ENCODE peak calls at places on chromosomes 4 and X, in seven cellular contexts. W, H, U, I, K, X and M are unnamed samples.
A peak's percentile ranks its signal among the peaks of the same experiment; 100 is the strongest.

GRCh38 chr4:176065365-176066249 is at the start of gene WDR17:
- DNase-seq in H (peak; percentile 97), W (peak; percentile 48), X (peak; percentile 48), I (no peak), K (peak; percentile 57), U (peak; percentile 90), M (peak; percentile 96)

GRCh38 chrX:11704725-11705495 is 39.2 kb upstream of the ARHGAP6 start:
- DNase-seq in I (no peak), X (no peak), H (no peak), U (no peak), W (peak; percentile 5), K (no peak), M (peak; percentile 12)

GRCh38 chrX:30920271-30920670 is 31.2 kb upstream of the TAB3 start:
- DNase-seq in U (no peak), H (no peak), I (no peak), W (no peak), X (no peak), K (no peak), M (no peak)

GRCh38 chr4:157791236-157791635 is 381.6 kb downstream of the GASK1B start:
- DNase-seq in W (no peak), H (no peak), X (no peak), K (no peak), U (no peak), I (no peak), M (no peak)

GRCh38 chr4:14644568-14645282 is 357.6 kb upstream of the CPEB2 start:
- DNase-seq in W (no peak), I (no peak), H (no peak), K (no peak), U (no peak), X (no peak), M (no peak)

GRCh38 chr4:183118585-183118984 is 19.5 kb downstream of the WWC2 start:
- DNase-seq in K (no peak), H (no peak), X (no peak), I (no peak), U (no peak), W (peak; percentile 87), M (no peak)

GRCh38 chrX:106035064-106035463 is 3.5 kb downstream of the SERPINA7 start:
- DNase-seq in K (no peak), H (no peak), U (peak; percentile 0), W (no peak), I (peak; percentile 8), X (no peak), M (no peak)

GRCh38 chr4:186621959-186622553 is 66.7 kb upstream of the MTNR1A start:
- DNase-seq in K (no peak), I (no peak), X (no peak), W (peak; percentile 95), H (no peak), U (no peak), M (no peak)

GRCh38 chr4:184568770-184569169 is 80.5 kb downstream of the CASP3 start:
- DNase-seq in U (no peak), I (no peak), K (no peak), W (no peak), X (peak; percentile 33), H (peak; percentile 39), M (no peak)

DNA sequence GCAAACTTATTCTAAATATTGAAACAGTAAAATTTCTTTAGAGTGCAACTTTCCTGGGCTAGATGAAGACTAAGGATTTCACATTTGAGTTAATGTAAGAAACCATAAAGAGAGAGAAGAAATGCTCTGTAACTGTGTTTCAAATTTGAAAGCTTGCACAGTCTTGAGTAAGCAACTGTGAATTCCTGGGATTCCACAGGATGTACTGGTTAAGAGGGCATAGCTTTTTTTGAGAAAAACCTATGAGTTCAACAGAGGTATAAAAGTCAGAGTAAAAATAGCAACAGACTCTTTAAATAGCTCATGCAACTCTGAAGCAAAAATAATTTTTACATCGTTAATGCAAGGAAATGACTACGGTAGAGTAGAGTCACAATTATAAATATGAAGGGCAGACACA is 25.5 kb downstream of the ZNF330 start:
- DNase-seq in H (no peak), W (peak; percentile 74), I (no peak), U (no peak), K (no peak), X (no peak), M (no peak)
- TF ChIP-seq USF2 in H (no peak), W (no peak), I (no peak), U (no peak), K (no peak), X (no peak), M (no peak)

GRCh38 chr4:97987019-97987648 is 156.1 kb downstream of the STPG2 start:
- DNase-seq in H (peak; percentile 41), I (peak; percentile 4), X (no peak), K (no peak), W (no peak), U (peak; percentile 24), M (no peak)
- TF ChIP-seq CTCF in H (peak; percentile 67), I (peak; percentile 45), X (peak; percentile 32), K (no peak), W (peak; percentile 30), U (peak; percentile 53), M (no peak)

DNA sequence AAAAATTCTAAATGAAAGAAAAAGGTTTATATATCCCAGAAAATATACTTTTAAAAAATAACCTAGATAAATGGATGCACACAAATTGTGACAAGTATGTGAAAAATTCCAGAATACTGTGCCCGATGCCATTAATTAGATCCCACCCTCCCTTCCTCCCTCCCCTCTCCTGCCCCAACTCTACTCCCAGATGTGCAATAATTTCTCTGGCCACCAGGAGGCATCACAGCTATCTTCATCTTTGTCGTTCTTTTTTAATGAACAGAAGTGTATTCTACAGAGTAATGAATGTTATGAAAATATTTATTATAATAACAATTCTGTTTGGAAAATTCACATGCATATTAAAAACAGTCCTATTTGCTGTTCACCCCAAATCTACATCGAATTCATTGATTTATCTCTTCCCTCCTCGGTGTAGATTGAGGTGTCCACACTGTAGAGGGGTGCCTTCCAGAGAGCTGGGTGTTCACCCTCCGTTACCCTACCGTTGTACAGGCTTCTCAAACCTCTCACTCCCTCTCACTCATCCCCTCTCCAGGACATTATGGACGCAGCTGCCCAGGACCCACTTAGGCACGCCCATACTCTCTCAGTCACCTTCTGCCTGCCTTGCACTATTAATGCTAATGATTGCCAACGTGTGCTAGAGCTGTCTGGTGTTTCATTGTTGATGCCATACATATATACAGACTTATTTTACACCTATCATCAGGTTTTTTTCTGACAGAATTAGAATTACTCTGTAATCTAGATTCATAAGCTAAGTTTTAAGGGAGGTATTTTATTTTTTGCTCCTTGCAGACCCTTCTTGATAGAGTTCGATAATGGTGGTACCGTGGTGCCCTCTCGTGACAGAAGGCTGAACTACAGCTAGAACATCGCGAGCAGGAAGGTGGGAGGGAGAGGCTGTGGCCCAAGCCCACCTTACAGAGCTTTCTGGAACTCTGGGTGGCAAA is 14.1 kb downstream of the RAB40AL start:
- DNase-seq in W (peak; percentile 27), K (peak; percentile 47), H (peak; percentile 64), U (peak; percentile 48), X (no peak), I (peak; percentile 27), M (peak; percentile 74)
- TF ChIP-seq USF2 in W (no peak), K (no peak), H (no peak), U (no peak), X (no peak), I (no peak), M (no peak)

GRCh38 chr4:70712150-70712549 is 9.6 kb upstream of the RUFY3 start:
- DNase-seq in K (no peak), I (no peak), U (no peak), W (no peak), H (no peak), X (no peak), M (no peak)
- TF ChIP-seq CTCF in K (no peak), I (no peak), U (no peak), W (no peak), H (no peak), X (no peak), M (no peak)

GRCh38 chr4:102036619-102037376 is 246.3 kb downstream of the BANK1 start:
- DNase-seq in U (no peak), X (no peak), K (no peak), W (peak; percentile 25), H (no peak), I (no peak), M (no peak)

GRCh38 chr4:102042843-102043802 is 252.6 kb downstream of the BANK1 start:
- DNase-seq in U (no peak), K (no peak), I (no peak), W (no peak), X (no peak), H (peak; percentile 4), M (no peak)

GRCh38 chr4:102036016-102036415 is 245.5 kb downstream of the BANK1 start:
- DNase-seq in W (no peak), K (no peak), X (no peak), H (no peak), U (no peak), I (no peak), M (no peak)

GRCh38 chr4:102037566-102037965 is 247.0 kb downstream of the BANK1 start:
- DNase-seq in X (no peak), W (no peak), I (no peak), K (no peak), H (no peak), U (no peak), M (no peak)
- TF ChIP-seq USF2 in X (no peak), W (no peak), I (no peak), K (no peak), H (no peak), U (no peak), M (no peak)

GRCh38 chr4:6893449-6894085 is 16.1 kb upstream of the TBC1D14 start:
- DNase-seq in H (no peak), W (peak; percentile 86), K (no peak), X (no peak), I (peak; percentile 99), U (peak; percentile 88), M (no peak)

GRCh38 chr4:6894086-6894478 is 15.5 kb upstream of the TBC1D14 start:
- DNase-seq in W (no peak), I (no peak), K (no peak), X (no peak), H (no peak), U (no peak), M (no peak)

GRCh38 chr4:6892909-6893202 is 16.8 kb upstream of the TBC1D14 start:
- DNase-seq in W (no peak), U (no peak), X (no peak), I (no peak), H (no peak), K (no peak), M (no peak)

GRCh38 chr4:6891436-6892170 is 18.0 kb upstream of the TBC1D14 start:
- DNase-seq in X (no peak), U (peak; percentile 24), W (peak; percentile 31), I (no peak), K (no peak), H (no peak), M (no peak)

DNA sequence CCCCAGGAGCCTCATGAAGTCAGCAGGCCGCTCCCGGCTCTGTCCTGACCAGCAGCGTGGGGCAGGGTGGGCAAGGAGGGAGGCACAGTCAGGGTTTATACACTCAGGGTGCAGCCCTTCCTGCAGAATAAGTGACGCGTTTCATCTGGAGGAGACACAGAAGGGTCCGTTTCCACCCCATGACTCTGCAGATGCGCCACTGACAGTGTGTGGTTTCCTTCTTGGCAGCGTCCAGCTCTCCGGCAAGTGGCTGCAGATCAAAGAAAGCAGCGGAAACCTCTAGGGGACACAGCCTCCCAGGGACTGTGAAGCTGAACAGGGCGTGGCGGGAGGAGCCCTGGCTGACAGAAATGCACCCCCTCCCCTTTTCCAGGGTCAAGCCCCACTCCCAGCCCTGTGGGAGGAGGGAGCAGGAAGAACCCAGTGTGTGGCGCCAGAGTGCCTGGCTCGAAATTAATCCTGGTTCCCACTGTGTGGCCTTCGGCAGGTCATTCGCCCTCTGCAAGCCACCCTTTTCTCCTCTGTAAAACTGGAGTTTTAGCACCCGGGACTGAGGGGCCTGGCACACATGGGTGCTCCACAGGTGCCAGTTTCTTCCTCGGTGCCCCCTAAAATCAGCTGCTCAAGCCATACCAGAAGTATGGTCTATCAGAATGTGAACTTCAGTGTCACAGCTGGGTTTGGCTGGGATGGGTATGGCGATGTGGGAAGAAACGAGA is 17.3 kb upstream of the TBC1D14 start:
- DNase-seq in K (peak; percentile 89), U (peak; percentile 86), X (no peak), I (peak; percentile 94), W (peak; percentile 79), H (no peak), M (peak; percentile 45)
- TF ChIP-seq CTCF in K (peak; percentile 32), U (peak; percentile 21), X (peak; percentile 1), I (peak; percentile 91), W (peak; percentile 31), H (no peak), M (no peak)